ENCODE peak calls at places on chromosome 13, in ten cellular contexts. E, S, P, R, C, T, Y, W, Z and B are unnamed samples.
A peak's percentile ranks its signal among the peaks of the same experiment; 100 is the strongest.

GRCh38 chr13:113650275-113650674 is 7.7 kb downstream of the ATP4B start:
- DNase-seq in E (peak; percentile 25), S (peak; percentile 44), P (peak; percentile 7), R (no peak), C (no peak), T (no peak), Y (no peak), W (no peak), Z (no peak), B (no peak)

GRCh38 chr13:31242935-31243334 is 43.2 kb downstream of the B3GLCT start:
- DNase-seq in E (no peak), S (no peak), P (no peak), R (no peak), C (no peak), T (no peak), Y (no peak), W (no peak), Z (no peak), B (no peak)

GRCh38 chr13:27920677-27921420 is 1.0 kb downstream of the PDX1 start:
- DNase-seq in E (no peak), S (peak; percentile 72), P (no peak), R (peak; percentile 39), C (no peak), T (no peak), Y (peak; percentile 38), W (no peak), Z (peak; percentile 6), B (no peak)

GRCh38 chr13:113947321-113948033 is 26.4 kb downstream of the C13orf46 start:
- DNase-seq in E (peak; percentile 66), S (peak; percentile 74), P (no peak), R (peak; percentile 49), C (peak; percentile 68), T (no peak), Y (peak; percentile 10), W (no peak), Z (peak; percentile 32), B (no peak)

GRCh38 chr13:48749144-48749543 is 95.4 kb downstream of the CYSLTR2 start:
- DNase-seq in E (no peak), S (no peak), P (no peak), R (peak; percentile 75), C (no peak), T (peak; percentile 50), Y (no peak), W (no peak), Z (no peak), B (no peak)

GRCh38 chr13:112053167-112053743 is 13.7 kb upstream of the SOX1 start:
- DNase-seq in E (no peak), S (no peak), P (no peak), R (no peak), C (no peak), T (no peak), Y (no peak), W (no peak), Z (no peak), B (no peak)

GRCh38 chr13:38141792-38142191 is 207.9 kb upstream of the UFM1 start:
- DNase-seq in E (no peak), S (no peak), P (no peak), R (peak; percentile 47), C (no peak), T (no peak), Y (no peak), W (no peak), Z (no peak), B (no peak)

GRCh38 chr13:50261502-50261901 is 246.3 kb downstream of the KCNRG start:
- DNase-seq in E (no peak), S (no peak), P (no peak), R (peak; percentile 78), C (no peak), T (no peak), Y (no peak), W (no peak), Z (no peak), B (no peak)

GRCh38 chr13:77417897-77418296 is 91.0 kb upstream of the MYCBP2 start:
- DNase-seq in E (no peak), S (no peak), P (no peak), R (no peak), C (no peak), T (no peak), Y (no peak), W (no peak), Z (no peak), B (no peak)

GRCh38 chr13:34696296-34696695 is 245.8 kb upstream of the NBEA start:
- DNase-seq in E (no peak), S (no peak), P (no peak), R (no peak), C (no peak), T (no peak), Y (no peak), W (no peak), Z (no peak), B (no peak)

GRCh38 chr13:51243832-51244231 is 21.6 kb downstream of the FAM124A start:
- DNase-seq in E (no peak), S (peak; percentile 90), P (no peak), R (no peak), C (no peak), T (no peak), Y (no peak), W (no peak), Z (no peak), B (no peak)

GRCh38 chr13:52061587-52061986 is 37.1 kb downstream of the UTP14C start:
- DNase-seq in E (no peak), S (no peak), P (no peak), R (no peak), C (no peak), T (no peak), Y (no peak), W (no peak), Z (no peak), B (no peak)

GRCh38 chr13:78609464-78610205 is 6.3 kb upstream of the POU4F1 start:
- DNase-seq in E (no peak), S (peak; percentile 82), P (no peak), R (no peak), C (no peak), T (no peak), Y (no peak), W (no peak), Z (peak; percentile 14), B (no peak)

GRCh38 chr13:104678161-104678560 is 1611.9 kb upstream of the SLC10A2 start:
- DNase-seq in E (no peak), S (no peak), P (no peak), R (no peak), C (no peak), T (no peak), Y (no peak), W (no peak), Z (no peak), B (no peak)

GRCh38 chr13:105894711-105895110 is 640.8 kb downstream of the EFNB2 start:
- DNase-seq in E (no peak), S (no peak), P (no peak), R (no peak), C (no peak), T (no peak), Y (no peak), W (no peak), Z (no peak), B (no peak)

DNA sequence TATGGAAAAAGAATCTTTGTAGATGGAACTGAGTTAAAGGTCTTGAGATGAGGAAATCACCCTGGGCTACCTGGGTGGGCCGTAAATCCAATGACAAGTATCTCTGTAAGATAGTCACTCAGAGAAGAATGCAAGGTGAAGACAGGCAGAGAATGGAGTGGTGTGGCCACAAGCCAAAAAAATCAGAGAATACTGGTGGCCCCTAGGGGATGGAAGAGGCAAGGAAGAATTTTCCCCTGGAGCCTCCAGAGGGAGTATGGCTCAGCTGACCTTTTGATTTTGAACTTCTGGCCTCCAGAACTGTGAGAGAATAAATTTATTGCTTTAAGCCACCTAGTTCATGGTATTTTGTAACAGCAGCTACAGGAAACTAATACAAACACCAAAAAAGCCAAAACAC is 32.7 kb upstream of the CSNK1A1L start:
- DNase-seq in E (no peak), S (peak; percentile 56), P (no peak), R (peak; percentile 23), C (no peak), T (no peak), Y (no peak), W (no peak), Z (peak; percentile 4), B (no peak)
- TF ChIP-seq CTCF in E (no peak), S (peak; percentile 77), P (no peak), R (peak; percentile 45), C (no peak), T (no peak), Y (no peak), W (no peak), Z (no peak), B (no peak)

GRCh38 chr13:40677064-40677463 is 10.6 kb upstream of the FOXO1 start:
- DNase-seq in E (no peak), S (no peak), P (no peak), R (no peak), C (no peak), T (no peak), Y (no peak), W (no peak), Z (no peak), B (no peak)

GRCh38 chr13:40679586-40679985 is 13.1 kb upstream of the FOXO1 start:
- DNase-seq in E (no peak), S (no peak), P (no peak), R (no peak), C (no peak), T (no peak), Y (no peak), W (no peak), Z (no peak), B (no peak)

GRCh38 chr13:40681341-40682051 is 15.1 kb upstream of the FOXO1 start:
- DNase-seq in E (no peak), S (peak; percentile 54), P (no peak), R (no peak), C (no peak), T (peak; percentile 43), Y (no peak), W (no peak), Z (no peak), B (no peak)

GRCh38 chr13:40680659-40681323 is 14.3 kb upstream of the FOXO1 start:
- DNase-seq in E (no peak), S (peak; percentile 71), P (no peak), R (no peak), C (no peak), T (no peak), Y (no peak), W (no peak), Z (no peak), B (no peak)

GRCh38 chr13:40682449-40683240 is 16.2 kb upstream of the FOXO1 start:
- DNase-seq in E (no peak), S (peak; percentile 52), P (no peak), R (no peak), C (no peak), T (no peak), Y (no peak), W (no peak), Z (peak; percentile 7), B (no peak)
- TF ChIP-seq CTCF in E (no peak), S (peak; percentile 84), P (peak; percentile 79), R (peak; percentile 45), C (peak; percentile 61), T (peak; percentile 72), Y (peak; percentile 36), W (peak; percentile 87), Z (peak; percentile 50), B (peak; percentile 38)

GRCh38 chr13:21134475-21134874 is 41.9 kb downstream of the SKA3 start:
- DNase-seq in E (no peak), S (no peak), P (no peak), R (no peak), C (no peak), T (no peak), Y (no peak), W (no peak), Z (no peak), B (no peak)
- TF ChIP-seq CTCF in E (no peak), S (no peak), P (no peak), R (no peak), C (no peak), T (no peak), Y (no peak), W (no peak), Z (no peak), B (no peak)

GRCh38 chr13:91805605-91806004 is 407.2 kb downstream of the GPC5 start:
- DNase-seq in E (no peak), S (no peak), P (no peak), R (no peak), C (no peak), T (no peak), Y (no peak), W (no peak), Z (no peak), B (no peak)
- TF ChIP-seq CTCF in E (no peak), S (peak; percentile 58), P (no peak), R (peak; percentile 6), C (no peak), T (peak; percentile 18), Y (no peak), W (no peak), Z (no peak), B (no peak)